ENCODE peak calls at places on chromosomes 7 and 10, in seven cellular contexts. One of them, this sample, is unnamed.

GRCh38 chr10:21499580-21499909 is 25.9 kb downstream of the SKIDA1 start:
- DNase-seq in fibroblast of mammary gland: no peak
- DNase-seq in A549: no peak
- DNase-seq in tibial nerve: no peak
- DNase-seq in prostate gland: no peak
- DNase-seq in lower lobe of right lung: no peak
- DNase-seq in left ventricle myocardium inferior: no peak
- DNase-seq in this sample: no peak

GRCh38 chr7:46363688-46364087 is 442.6 kb upstream of the IGFBP3 start:
- DNase-seq in fibroblast of mammary gland: no peak
- DNase-seq in A549: no peak
- DNase-seq in tibial nerve: no peak
- DNase-seq in prostate gland: no peak
- DNase-seq in lower lobe of right lung: no peak
- DNase-seq in left ventricle myocardium inferior: no peak
- DNase-seq in this sample: no peak

GRCh38 chr10:22453948-22454347 is 108.7 kb downstream of the SPAG6 start:
- DNase-seq in fibroblast of mammary gland: no peak
- DNase-seq in A549: no peak
- DNase-seq in tibial nerve: no peak
- DNase-seq in prostate gland: no peak
- DNase-seq in lower lobe of right lung: no peak
- DNase-seq in left ventricle myocardium inferior: no peak
- DNase-seq in this sample: no peak

GRCh38 chr7:106462365-106462859 is 177.6 kb upstream of the NAMPT start:
- DNase-seq in fibroblast of mammary gland: peak
- DNase-seq in A549: no peak
- DNase-seq in tibial nerve: peak
- DNase-seq in prostate gland: no peak
- DNase-seq in lower lobe of right lung: no peak
- DNase-seq in left ventricle myocardium inferior: no peak
- DNase-seq in this sample: peak

GRCh38 chr10:128422221-128422620 is 296.0 kb upstream of the MKI67 start:
- DNase-seq in fibroblast of mammary gland: no peak
- DNase-seq in A549: no peak
- DNase-seq in tibial nerve: no peak
- DNase-seq in prostate gland: peak
- DNase-seq in lower lobe of right lung: no peak
- DNase-seq in left ventricle myocardium inferior: no peak
- DNase-seq in this sample: no peak

GRCh38 chr7:157133304-157133703 is 5.4 kb upstream of the UBE3C start:
- DNase-seq in fibroblast of mammary gland: no peak
- DNase-seq in A549: no peak
- DNase-seq in tibial nerve: no peak
- DNase-seq in prostate gland: no peak
- DNase-seq in lower lobe of right lung: no peak
- DNase-seq in left ventricle myocardium inferior: no peak
- DNase-seq in this sample: no peak

GRCh38 chr10:123999956-124000615 is 93.3 kb downstream of the CHST15 start:
- DNase-seq in fibroblast of mammary gland: no peak
- DNase-seq in A549: no peak
- DNase-seq in tibial nerve: no peak
- DNase-seq in prostate gland: no peak
- DNase-seq in lower lobe of right lung: no peak
- DNase-seq in left ventricle myocardium inferior: no peak
- DNase-seq in this sample: no peak

GRCh38 chr7:101945034-101945758 is 127.8 kb downstream of the CUX1 start:
- DNase-seq in fibroblast of mammary gland: no peak
- DNase-seq in A549: no peak
- DNase-seq in tibial nerve: no peak
- DNase-seq in prostate gland: no peak
- DNase-seq in lower lobe of right lung: no peak
- DNase-seq in left ventricle myocardium inferior: peak
- DNase-seq in this sample: no peak

GRCh38 chr10:51405580-51406367 is 293.6 kb downstream of the CSTF2T start:
- DNase-seq in fibroblast of mammary gland: no peak
- DNase-seq in A549: no peak
- DNase-seq in tibial nerve: peak
- DNase-seq in prostate gland: peak
- DNase-seq in lower lobe of right lung: no peak
- DNase-seq in left ventricle myocardium inferior: no peak
- DNase-seq in this sample: no peak

GRCh38 chr10:119208553-119208940 is 1.2 kb downstream of the GRK5 start:
- DNase-seq in fibroblast of mammary gland: peak
- DNase-seq in A549: no peak
- DNase-seq in tibial nerve: no peak
- DNase-seq in prostate gland: no peak
- DNase-seq in lower lobe of right lung: no peak
- DNase-seq in left ventricle myocardium inferior: no peak
- DNase-seq in this sample: no peak

GRCh38 chr10:7121154-7121797 is 289.6 kb downstream of the SFMBT2 start:
- DNase-seq in fibroblast of mammary gland: peak
- DNase-seq in A549: peak
- DNase-seq in tibial nerve: peak
- DNase-seq in prostate gland: peak
- DNase-seq in lower lobe of right lung: peak
- DNase-seq in left ventricle myocardium inferior: peak
- DNase-seq in this sample: no peak

GRCh38 chr7:33091111-33091531 is 18.1 kb downstream of the RP9 start:
- DNase-seq in fibroblast of mammary gland: peak
- DNase-seq in A549: no peak
- DNase-seq in tibial nerve: no peak
- DNase-seq in prostate gland: no peak
- DNase-seq in lower lobe of right lung: no peak
- DNase-seq in left ventricle myocardium inferior: no peak
- DNase-seq in this sample: no peak

GRCh38 chr7:92722541-92722940 is 113.8 kb downstream of the CDK6 start:
- DNase-seq in fibroblast of mammary gland: no peak
- DNase-seq in A549: no peak
- DNase-seq in tibial nerve: no peak
- DNase-seq in prostate gland: no peak
- DNase-seq in lower lobe of right lung: no peak
- DNase-seq in left ventricle myocardium inferior: no peak
- DNase-seq in this sample: no peak

GRCh38 chr7:129843982-129844840 is 108.5 kb downstream of the UBE2H start:
- DNase-seq in fibroblast of mammary gland: no peak
- DNase-seq in A549: no peak
- DNase-seq in tibial nerve: no peak
- DNase-seq in prostate gland: no peak
- DNase-seq in lower lobe of right lung: no peak
- DNase-seq in left ventricle myocardium inferior: no peak
- DNase-seq in this sample: no peak

GRCh38 chr10:794382-794956 is 105.0 kb upstream of the DIP2C start:
- DNase-seq in fibroblast of mammary gland: peak
- DNase-seq in A549: no peak
- DNase-seq in tibial nerve: no peak
- DNase-seq in prostate gland: no peak
- DNase-seq in lower lobe of right lung: no peak
- DNase-seq in left ventricle myocardium inferior: no peak
- DNase-seq in this sample: no peak

GRCh38 chr7:71131256-71131752 is 640 bp upstream of the GALNT17 start:
- DNase-seq in fibroblast of mammary gland: no peak
- DNase-seq in A549: no peak
- DNase-seq in tibial nerve: peak
- DNase-seq in prostate gland: peak
- DNase-seq in lower lobe of right lung: no peak
- DNase-seq in left ventricle myocardium inferior: peak
- DNase-seq in this sample: no peak

GRCh38 chr10:109205929-109206585 is 717.3 kb downstream of the XPNPEP1 start:
- DNase-seq in fibroblast of mammary gland: peak
- DNase-seq in A549: no peak
- DNase-seq in tibial nerve: no peak
- DNase-seq in prostate gland: no peak
- DNase-seq in lower lobe of right lung: no peak
- DNase-seq in left ventricle myocardium inferior: no peak
- DNase-seq in this sample: no peak

GRCh38 chr10:123399276-123399839 is 245.2 kb downstream of the BUB3 start:
- DNase-seq in fibroblast of mammary gland: no peak
- DNase-seq in A549: no peak
- DNase-seq in tibial nerve: no peak
- DNase-seq in prostate gland: no peak
- DNase-seq in lower lobe of right lung: no peak
- DNase-seq in left ventricle myocardium inferior: no peak
- DNase-seq in this sample: no peak

GRCh38 chr7:45920543-45921380 is at the start of gene IGFBP3:
- DNase-seq in fibroblast of mammary gland: peak
- DNase-seq in A549: peak
- DNase-seq in tibial nerve: no peak
- DNase-seq in prostate gland: peak
- DNase-seq in lower lobe of right lung: peak
- DNase-seq in left ventricle myocardium inferior: peak
- DNase-seq in this sample: no peak

GRCh38 chr7:140342732-140343514 is 55.4 kb downstream of the SLC37A3 start:
- DNase-seq in fibroblast of mammary gland: peak
- DNase-seq in A549: peak
- DNase-seq in tibial nerve: no peak
- DNase-seq in prostate gland: no peak
- DNase-seq in lower lobe of right lung: peak
- DNase-seq in left ventricle myocardium inferior: peak
- DNase-seq in this sample: peak

GRCh38 chr10:132866601-132867381 is 75.6 kb downstream of the CFAP46 start:
- DNase-seq in fibroblast of mammary gland: no peak
- DNase-seq in A549: no peak
- DNase-seq in tibial nerve: no peak
- DNase-seq in prostate gland: no peak
- DNase-seq in lower lobe of right lung: peak
- DNase-seq in left ventricle myocardium inferior: peak
- DNase-seq in this sample: no peak

GRCh38 chr10:7787150-7787856 is 490 bp downstream of the KIN start:
- DNase-seq in fibroblast of mammary gland: peak
- DNase-seq in A549: peak
- DNase-seq in tibial nerve: no peak
- DNase-seq in prostate gland: no peak
- DNase-seq in lower lobe of right lung: no peak
- DNase-seq in left ventricle myocardium inferior: no peak
- DNase-seq in this sample: no peak

GRCh38 chr7:66837661-66838060 is 83.4 kb upstream of the TMEM248 start:
- DNase-seq in fibroblast of mammary gland: no peak
- DNase-seq in A549: no peak
- DNase-seq in tibial nerve: no peak
- DNase-seq in prostate gland: no peak
- DNase-seq in lower lobe of right lung: peak
- DNase-seq in left ventricle myocardium inferior: no peak
- DNase-seq in this sample: no peak

GRCh38 chr10:5595591-5596590 is 70.5 kb downstream of the ASB13 start:
- DNase-seq in fibroblast of mammary gland: peak
- DNase-seq in A549: peak
- DNase-seq in tibial nerve: no peak
- DNase-seq in prostate gland: no peak
- DNase-seq in lower lobe of right lung: peak
- DNase-seq in left ventricle myocardium inferior: no peak
- DNase-seq in this sample: no peak

GRCh38 chr7:74568658-74569057 is 88.9 kb upstream of the GTF2I start:
- DNase-seq in fibroblast of mammary gland: peak
- DNase-seq in A549: no peak
- DNase-seq in tibial nerve: no peak
- DNase-seq in prostate gland: no peak
- DNase-seq in lower lobe of right lung: no peak
- DNase-seq in left ventricle myocardium inferior: no peak
- DNase-seq in this sample: no peak

GRCh38 chr10:86585037-86585725 is 63.6 kb upstream of the WAPL start:
- DNase-seq in fibroblast of mammary gland: peak
- DNase-seq in A549: peak
- DNase-seq in tibial nerve: peak
- DNase-seq in prostate gland: peak
- DNase-seq in lower lobe of right lung: peak
- DNase-seq in left ventricle myocardium inferior: peak
- DNase-seq in this sample: peak

GRCh38 chr10:21530168-21530567 is 3.9 kb upstream of the MLLT10 start:
- DNase-seq in fibroblast of mammary gland: no peak
- DNase-seq in A549: no peak
- DNase-seq in tibial nerve: no peak
- DNase-seq in prostate gland: no peak
- DNase-seq in lower lobe of right lung: no peak
- DNase-seq in left ventricle myocardium inferior: no peak
- DNase-seq in this sample: no peak

GRCh38 chr7:116588225-116588624 is 63.4 kb downstream of the CAV1 start:
- DNase-seq in fibroblast of mammary gland: peak
- DNase-seq in A549: no peak
- DNase-seq in tibial nerve: no peak
- DNase-seq in prostate gland: no peak
- DNase-seq in lower lobe of right lung: no peak
- DNase-seq in left ventricle myocardium inferior: no peak
- DNase-seq in this sample: no peak
- TF ChIP-seq CTCF in fibroblast of mammary gland: peak
- TF ChIP-seq CTCF in A549: no peak
- TF ChIP-seq CTCF in tibial nerve: no peak
- TF ChIP-seq CTCF in prostate gland: no peak
- TF ChIP-seq CTCF in lower lobe of right lung: no peak
- TF ChIP-seq CTCF in left ventricle myocardium inferior: no peak
- TF ChIP-seq CTCF in this sample: no peak

GRCh38 chr7:85469446-85469970 is 282.7 kb upstream of the SEMA3D start:
- DNase-seq in fibroblast of mammary gland: peak
- DNase-seq in A549: no peak
- DNase-seq in tibial nerve: no peak
- DNase-seq in prostate gland: no peak
- DNase-seq in lower lobe of right lung: no peak
- DNase-seq in left ventricle myocardium inferior: no peak
- DNase-seq in this sample: no peak

DNA sequence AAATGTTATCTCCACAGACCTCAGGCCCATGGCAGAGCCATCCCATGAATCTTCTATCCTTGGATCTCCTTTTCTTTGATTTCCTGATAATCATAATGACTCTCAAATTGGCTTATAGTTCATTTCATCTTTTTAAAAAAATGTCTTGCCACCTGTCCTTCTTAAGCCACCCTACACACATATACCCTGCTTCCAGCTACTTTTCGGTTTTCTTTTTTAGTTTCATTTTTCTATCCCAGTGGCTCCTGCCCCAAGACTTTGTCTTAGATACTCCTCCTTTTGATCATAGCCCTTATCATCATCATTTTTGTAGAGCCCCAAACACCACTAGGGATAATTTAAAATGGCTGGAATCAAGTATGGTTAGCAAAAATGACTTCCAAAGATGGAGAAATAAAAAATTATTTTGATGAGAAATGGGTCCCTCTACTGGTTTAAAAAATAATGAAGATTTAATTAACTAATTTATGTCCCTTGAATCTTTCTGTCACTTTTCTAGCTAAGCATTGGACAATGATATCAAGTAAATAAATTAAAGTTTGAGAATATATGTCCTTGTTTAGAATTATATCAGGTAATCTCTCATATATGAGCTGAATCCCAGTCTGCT is 277.3 kb upstream of the SEMA3D start:
- DNase-seq in fibroblast of mammary gland: no peak
- DNase-seq in A549: no peak
- DNase-seq in tibial nerve: no peak
- DNase-seq in prostate gland: no peak
- DNase-seq in lower lobe of right lung: no peak
- DNase-seq in left ventricle myocardium inferior: no peak
- DNase-seq in this sample: no peak
- TF ChIP-seq CTCF in fibroblast of mammary gland: peak
- TF ChIP-seq CTCF in A549: peak
- TF ChIP-seq CTCF in tibial nerve: no peak
- TF ChIP-seq CTCF in prostate gland: peak
- TF ChIP-seq CTCF in lower lobe of right lung: no peak
- TF ChIP-seq CTCF in left ventricle myocardium inferior: no peak
- TF ChIP-seq CTCF in this sample: no peak

GRCh38 chr7:148684289-148684688 is 14.4 kb upstream of the CUL1 start:
- DNase-seq in fibroblast of mammary gland: no peak
- DNase-seq in A549: no peak
- DNase-seq in tibial nerve: no peak
- DNase-seq in prostate gland: no peak
- DNase-seq in lower lobe of right lung: no peak
- DNase-seq in left ventricle myocardium inferior: no peak
- DNase-seq in this sample: no peak
- TF ChIP-seq CTCF in fibroblast of mammary gland: no peak
- TF ChIP-seq CTCF in A549: no peak
- TF ChIP-seq CTCF in tibial nerve: no peak
- TF ChIP-seq CTCF in prostate gland: no peak
- TF ChIP-seq CTCF in lower lobe of right lung: no peak
- TF ChIP-seq CTCF in left ventricle myocardium inferior: no peak
- TF ChIP-seq CTCF in this sample: no peak

GRCh38 chr7:80661729-80662128 is 23.3 kb downstream of the CD36 start:
- DNase-seq in fibroblast of mammary gland: peak
- DNase-seq in A549: no peak
- DNase-seq in tibial nerve: no peak
- DNase-seq in prostate gland: no peak
- DNase-seq in lower lobe of right lung: no peak
- DNase-seq in left ventricle myocardium inferior: no peak
- DNase-seq in this sample: no peak
- TF ChIP-seq CTCF in fibroblast of mammary gland: peak
- TF ChIP-seq CTCF in A549: peak
- TF ChIP-seq CTCF in tibial nerve: no peak
- TF ChIP-seq CTCF in prostate gland: no peak
- TF ChIP-seq CTCF in lower lobe of right lung: peak
- TF ChIP-seq CTCF in left ventricle myocardium inferior: peak
- TF ChIP-seq CTCF in this sample: peak